ENCODE peak calls at places on chromosomes 2 and 18, in seven cellular contexts. X is heart right ventricle, J is left lung, A is colonic mucosa, K is left ventricle myocardium inferior, C is heart left ventricle, I is MM.1S. B is an unnamed sample. For H3K9me3, the result is how much of the 10 kb centered on the place peaks cover.

GRCh38 chr2:134011936-134012586 is 241.8 kb upstream of the MGAT5 start:
- DNase-seq in X (no peak), J (no peak), A (no peak), K (no peak), C (no peak), I (no peak), B (no peak)

GRCh38 chr2:152577611-152578010 is 139.7 kb downstream of the PRPF40A start:
- DNase-seq in X (no peak), J (no peak), A (no peak), K (no peak), C (no peak), I (no peak), B (no peak)

GRCh38 chr2:181780159-181781081 is 100.1 kb upstream of the NEUROD1 start:
- DNase-seq in X (peak), J (no peak), A (no peak), K (no peak), C (peak), I (no peak), B (no peak)

GRCh38 chr2:205865794-205866490 is 183.6 kb downstream of the NRP2 start:
- DNase-seq in X (no peak), J (no peak), A (no peak), K (no peak), C (no peak), I (no peak), B (no peak)

GRCh38 chr18:54924948-54925347 is 34.3 kb downstream of the CCDC68 start:
- DNase-seq in X (no peak), J (no peak), A (no peak), K (no peak), C (no peak), I (no peak), B (no peak)

GRCh38 chr2:28163627-28164279 is 228.9 kb upstream of the FOSL2 start:
- DNase-seq in X (no peak), J (no peak), A (no peak), K (no peak), C (no peak), I (no peak), B (no peak)

GRCh38 chr18:70907673-70908072 is 618.8 kb downstream of the SOCS6 start:
- DNase-seq in X (no peak), J (no peak), A (no peak), K (no peak), C (no peak), I (peak), B (no peak)

GRCh38 chr2:239025081-239025801 is 177.4 kb downstream of the TWIST2 start:
- DNase-seq in X (no peak), J (peak), A (no peak), K (no peak), C (no peak), I (no peak), B (peak)

GRCh38 chr2:28345619-28346018 is 47.0 kb upstream of the FOSL2 start:
- DNase-seq in X (no peak), J (peak), A (no peak), K (peak), C (no peak), I (no peak), B (no peak)

GRCh38 chr2:9258953-9259399 is 52.4 kb downstream of the ASAP2 start:
- DNase-seq in X (peak), J (no peak), A (no peak), K (peak), C (peak), I (no peak), B (no peak)

GRCh38 chr2:176187306-176188217 is 906 bp upstream of the HOXD1 start:
- DNase-seq in X (no peak), J (no peak), A (peak), K (no peak), C (no peak), I (peak), B (no peak)

GRCh38 chr18:31716362-31716761 is 32.0 kb upstream of the B4GALT6 start:
- DNase-seq in X (no peak), J (no peak), A (no peak), K (no peak), C (no peak), I (no peak), B (no peak)

GRCh38 chr2:37663390-37663789 is 8.1 kb downstream of the CDC42EP3 start:
- DNase-seq in X (no peak), J (no peak), A (no peak), K (no peak), C (no peak), I (no peak), B (no peak)

GRCh38 chr18:9547767-9548166 is 66.6 kb downstream of the PPP4R1 start:
- DNase-seq in X (no peak), J (no peak), A (no peak), K (no peak), C (no peak), I (no peak), B (no peak)

GRCh38 chr2:47024046-47024445 is 108.4 kb upstream of the MCFD2 start:
- DNase-seq in X (no peak), J (no peak), A (no peak), K (no peak), C (no peak), I (no peak), B (no peak)

GRCh38 chr2:84288335-84288734 is 170.7 kb downstream of the SUCLG1 start:
- DNase-seq in X (no peak), J (no peak), A (no peak), K (no peak), C (no peak), I (no peak), B (no peak)

GRCh38 chr2:238655131-238655860 is 192.6 kb upstream of the TWIST2 start:
- DNase-seq in X (no peak), J (no peak), A (no peak), K (no peak), C (peak), I (no peak), B (no peak)

GRCh38 chr2:149041482-149041881 is 3.0 kb downstream of the LYPD6B start:
- DNase-seq in X (no peak), J (no peak), A (no peak), K (no peak), C (no peak), I (no peak), B (no peak)

GRCh38 chr18:48139427-48140347 is 209.2 kb upstream of the SMAD2 start:
- DNase-seq in X (peak), J (peak), A (peak), K (peak), C (peak), I (no peak), B (no peak)

GRCh38 chr2:120677696-120678095 is 58.0 kb upstream of the GLI2 start:
- DNase-seq in X (no peak), J (no peak), A (no peak), K (no peak), C (no peak), I (no peak), B (no peak)

GRCh38 chr2:173831312-173832229 is 133.6 kb downstream of the SP3 start:
- DNase-seq in X (peak), J (peak), A (peak), K (peak), C (peak), I (no peak), B (no peak)

GRCh38 chr18:62109676-62110075 is 77.2 kb downstream of the PIGN start:
- DNase-seq in X (no peak), J (no peak), A (no peak), K (no peak), C (no peak), I (no peak), B (no peak)

GRCh38 chr2:187541086-187542085 is 12.8 kb downstream of the TFPI start:
- DNase-seq in X (peak), J (no peak), A (no peak), K (no peak), C (no peak), I (no peak), B (no peak)

GRCh38 chr18:8329186-8329771 is 280.0 kb upstream of the RAB12 start:
- DNase-seq in X (no peak), J (no peak), A (no peak), K (no peak), C (no peak), I (no peak), B (no peak)

GRCh38 chr2:202122975-202123765 is 50.1 kb downstream of the KIAA2012 start:
- DNase-seq in X (no peak), J (no peak), A (no peak), K (no peak), C (no peak), I (no peak), B (no peak)

GRCh38 chr18:8876887-8877286 is 171.5 kb downstream of the MTCL1 start:
- DNase-seq in X (no peak), J (no peak), A (no peak), K (no peak), C (no peak), I (no peak), B (no peak)

GRCh38 chr2:74119912-74120825 is 27.5 kb downstream of the BOLA3 start:
- DNase-seq in X (peak), J (peak), A (peak), K (peak), C (peak), I (peak), B (peak)

GRCh38 chr2:206962966-206963365 is 23.6 kb downstream of the CPO start:
- DNase-seq in X (no peak), J (no peak), A (no peak), K (no peak), C (no peak), I (no peak), B (no peak)

GRCh38 chr2:188285049-188285448 is 6.6 kb upstream of the GULP1 start:
- DNase-seq in X (no peak), J (no peak), A (no peak), K (no peak), C (no peak), I (no peak), B (no peak)

GRCh38 chr2:239955086-239955988 is 69.8 kb downstream of the NDUFA10 start:
- DNase-seq in X (no peak), J (peak), A (no peak), K (peak), C (no peak), I (no peak), B (peak)

GRCh38 chr2:127025357-127026062 is 81.4 kb downstream of the BIN1 start:
- DNase-seq in X (peak), J (peak), A (peak), K (peak), C (peak), I (peak), B (no peak)
- TF ChIP-seq CTCF in X (peak), J (no peak), A (no peak), K (peak), C (peak), I (peak), B (peak)

GRCh38 chr18:34159691-34160185 is 65.0 kb downstream of the NOL4 start:
- DNase-seq in X (no peak), J (no peak), A (no peak), K (no peak), C (no peak), I (no peak), B (no peak)
- H3K4me3 ChIP-seq in X (peak), J (no peak), A (no peak), K (peak), C (no peak), I (no peak), B (no peak)

GRCh38 chr18:56175309-56175708 is 463.1 kb downstream of the TXNL1 start:
- DNase-seq in X (no peak), J (no peak), A (no peak), K (no peak), C (no peak), I (no peak), B (no peak)
- H3K9me3 ChIP-seq in X (under half), J (under half), A (under half), K (under half), C (under half), I (under half), B (under half)

DNA sequence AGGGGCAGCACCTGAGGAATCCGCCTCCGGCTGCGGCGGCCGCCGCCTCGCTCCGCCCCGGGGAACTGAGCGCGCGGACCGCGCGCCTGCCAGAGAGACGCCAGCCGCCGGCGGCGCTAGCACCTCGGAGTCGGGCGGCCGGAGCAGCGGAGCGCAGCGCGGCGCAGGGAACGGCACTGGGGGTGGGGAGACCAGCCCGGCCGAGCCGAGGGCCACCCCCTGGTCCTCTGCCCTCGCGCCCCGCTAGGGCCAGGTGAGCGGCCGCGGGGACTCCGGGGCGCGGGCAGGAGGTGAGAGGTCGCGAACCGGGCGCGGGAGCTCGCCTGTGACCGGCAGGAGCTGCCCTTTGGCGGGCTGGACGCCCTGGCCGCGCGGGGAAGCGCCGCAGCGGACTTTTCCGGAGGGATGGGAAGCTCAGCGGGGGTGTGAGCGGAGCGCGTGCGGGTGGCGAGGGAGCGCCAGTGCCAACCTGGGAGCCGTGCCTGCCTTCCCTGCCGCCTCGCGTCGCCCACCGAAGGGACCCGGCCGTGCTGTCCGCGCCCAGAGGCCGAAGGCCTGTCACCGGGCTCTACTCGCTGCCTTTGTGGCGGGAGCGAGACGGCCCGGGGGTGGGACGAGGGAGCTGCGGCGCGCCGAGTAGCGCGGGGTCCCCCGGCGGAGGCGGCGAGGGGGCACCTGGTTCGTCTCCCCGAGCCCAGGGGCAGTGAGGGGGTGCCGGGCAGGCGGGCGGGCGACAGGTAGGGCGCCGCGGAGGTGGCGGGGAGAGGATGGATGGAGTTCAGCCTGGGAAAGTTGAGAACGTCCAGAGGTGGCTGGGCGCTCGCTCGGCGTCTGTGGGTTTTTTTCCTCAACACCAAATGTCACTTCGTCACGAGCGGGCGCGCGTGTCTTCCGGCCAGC is at the start of gene GREB1L:
- DNase-seq in X (peak), J (peak), A (peak), K (peak), C (peak), I (peak), B (peak)
- TF ChIP-seq CTCF in X (peak), J (no peak), A (no peak), K (peak), C (peak), I (peak), B (peak)